ENCODE peak calls at places on chromosomes 12 and 14, in seven cellular contexts. W, B, S, G, F, Y and C are unnamed samples.

GRCh38 chr12:21962236-21962635 is 21.0 kb upstream of the ABCC9 start:
- DNase-seq in G (no peak), Y (peak), F (peak), S (no peak), B (no peak), W (no peak), C (no peak)

GRCh38 chr12:63420206-63420644 is 248.1 kb downstream of the DPY19L2 start:
- DNase-seq in S (peak), B (peak), W (peak), G (peak), F (no peak), Y (peak), C (peak)

GRCh38 chr14:79016828-79017505 is 846.8 kb downstream of the NRXN3 start:
- DNase-seq in S (no peak), Y (peak), W (peak), F (no peak), B (no peak), G (no peak), C (no peak)

GRCh38 chr12:28998662-28999120 is 150.4 kb upstream of the FAR2 start:
- DNase-seq in Y (peak), B (peak), G (peak), F (no peak), W (peak), S (peak), C (peak)

GRCh38 chr12:116331876-116332275 is 54.4 kb upstream of the MED13L start:
- DNase-seq in G (no peak), W (no peak), B (no peak), S (no peak), Y (no peak), F (no peak), C (no peak)

GRCh38 chr14:51735851-51736250 is 84.1 kb downstream of the FRMD6 start:
- DNase-seq in W (no peak), F (no peak), G (no peak), S (no peak), Y (no peak), B (no peak), C (no peak)

GRCh38 chr14:55382483-55382882 is 29.1 kb downstream of the ATG14 start:
- DNase-seq in Y (no peak), W (no peak), F (no peak), B (no peak), G (no peak), S (no peak), C (no peak)

GRCh38 chr14:99196310-99196650 is 75.7 kb downstream of the BCL11B start:
- DNase-seq in S (no peak), F (no peak), B (no peak), W (no peak), Y (no peak), G (no peak), C (no peak)

GRCh38 chr12:52628841-52629240 is 10.5 kb upstream of the KRT73 start:
- DNase-seq in F (no peak), S (no peak), Y (no peak), B (no peak), G (no peak), W (no peak), C (no peak)

GRCh38 chr14:45649051-45649450 is 396.0 kb upstream of the MIS18BP1 start:
- DNase-seq in S (no peak), F (no peak), G (no peak), Y (no peak), W (no peak), B (no peak), C (no peak)

GRCh38 chr12:75820848-75821578 is 210.6 kb downstream of the PHLDA1 start:
- DNase-seq in Y (peak), B (no peak), S (no peak), W (peak), G (no peak), F (no peak), C (no peak)

GRCh38 chr12:86660488-86661171 is 404.4 kb upstream of the MGAT4C start:
- DNase-seq in G (no peak), W (peak), F (no peak), Y (peak), S (no peak), B (no peak), C (no peak)

GRCh38 chr12:32069071-32069470 is 37.6 kb upstream of the BICD1 start:
- DNase-seq in F (no peak), G (no peak), W (no peak), B (no peak), Y (peak), S (no peak), C (no peak)

GRCh38 chr12:1424674-1425395 is 169.5 kb downstream of the FBXL14 start:
- DNase-seq in B (no peak), S (no peak), F (no peak), Y (no peak), G (no peak), W (no peak), C (no peak)

GRCh38 chr14:64253672-64254071 is 40.5 kb downstream of the ESR2 start:
- DNase-seq in G (no peak), Y (peak), F (no peak), W (peak), B (no peak), S (no peak), C (no peak)

GRCh38 chr12:75630091-75630490 is 118.7 kb upstream of the KRR1 start:
- DNase-seq in Y (no peak), F (no peak), B (no peak), S (no peak), W (no peak), G (no peak), C (no peak)

GRCh38 chr14:105989746-105990302 is 463.4 kb downstream of the TMEM121 start:
- DNase-seq in S (no peak), G (no peak), Y (no peak), B (peak), F (no peak), W (no peak), C (no peak)

GRCh38 chr14:54108481-54109471 is 152.2 kb upstream of the BMP4 start:
- DNase-seq in G (no peak), S (no peak), W (peak), Y (peak), B (no peak), F (no peak), C (no peak)

GRCh38 chr12:120118710-120119097 is 2.2 kb upstream of the RAB35 start:
- DNase-seq in Y (peak), G (no peak), W (peak), F (no peak), B (no peak), S (no peak), C (no peak)

GRCh38 chr12:52522346-52523011 is 2.3 kb upstream of the KRT5 start:
- DNase-seq in Y (no peak), G (no peak), B (no peak), F (peak), S (no peak), W (peak), C (no peak)

GRCh38 chr14:104040539-104040938 is 45.0 kb upstream of the ASPG start:
- DNase-seq in G (no peak), S (no peak), B (no peak), Y (no peak), W (no peak), F (no peak), C (no peak)

GRCh38 chr14:56754966-56755365 is 55.3 kb downstream of the OTX2 start:
- DNase-seq in S (no peak), G (no peak), W (no peak), B (no peak), F (no peak), Y (no peak), C (no peak)

GRCh38 chr12:18810537-18811253 is 72.8 kb downstream of the CAPZA3 start:
- DNase-seq in W (peak), G (no peak), F (no peak), B (no peak), Y (no peak), S (no peak), C (no peak)

GRCh38 chr12:54036620-54037359 is 3.9 kb downstream of the HOXC5 start:
- DNase-seq in B (no peak), F (no peak), W (no peak), G (peak), Y (peak), S (no peak), C (no peak)

GRCh38 chr12:91985002-91985767 is 160.5 kb downstream of the BTG1 start:
- DNase-seq in S (no peak), F (no peak), Y (peak), G (no peak), B (peak), W (no peak), C (no peak)
- TF ChIP-seq CTCF in S (no peak), F (no peak), Y (no peak), G (no peak), B (no peak), W (no peak), C (no peak)

DNA sequence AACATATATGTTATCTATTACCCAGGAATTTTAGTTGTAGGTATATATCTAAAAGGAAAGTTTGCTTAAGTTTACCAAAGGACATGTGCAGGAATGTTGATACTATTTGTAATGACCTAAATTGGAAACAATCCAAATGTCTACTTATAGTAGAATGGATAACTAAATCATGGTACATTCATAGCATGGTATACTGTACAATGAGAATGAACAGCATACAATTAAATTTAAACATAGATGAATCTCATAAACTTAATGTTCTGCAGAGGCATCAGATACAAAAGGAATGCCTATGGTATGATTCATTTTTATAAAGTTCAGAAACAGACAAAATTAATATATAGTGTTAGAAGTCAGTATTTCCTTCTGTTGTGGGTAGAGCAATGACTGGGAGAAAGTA is 135.4 kb downstream of the GPHN start:
- DNase-seq in G (no peak), W (peak), F (no peak), S (no peak), Y (no peak), B (no peak), C (no peak)
- TF ChIP-seq CTCF in G (no peak), W (no peak), F (no peak), S (no peak), Y (no peak), B (no peak), C (no peak)

DNA sequence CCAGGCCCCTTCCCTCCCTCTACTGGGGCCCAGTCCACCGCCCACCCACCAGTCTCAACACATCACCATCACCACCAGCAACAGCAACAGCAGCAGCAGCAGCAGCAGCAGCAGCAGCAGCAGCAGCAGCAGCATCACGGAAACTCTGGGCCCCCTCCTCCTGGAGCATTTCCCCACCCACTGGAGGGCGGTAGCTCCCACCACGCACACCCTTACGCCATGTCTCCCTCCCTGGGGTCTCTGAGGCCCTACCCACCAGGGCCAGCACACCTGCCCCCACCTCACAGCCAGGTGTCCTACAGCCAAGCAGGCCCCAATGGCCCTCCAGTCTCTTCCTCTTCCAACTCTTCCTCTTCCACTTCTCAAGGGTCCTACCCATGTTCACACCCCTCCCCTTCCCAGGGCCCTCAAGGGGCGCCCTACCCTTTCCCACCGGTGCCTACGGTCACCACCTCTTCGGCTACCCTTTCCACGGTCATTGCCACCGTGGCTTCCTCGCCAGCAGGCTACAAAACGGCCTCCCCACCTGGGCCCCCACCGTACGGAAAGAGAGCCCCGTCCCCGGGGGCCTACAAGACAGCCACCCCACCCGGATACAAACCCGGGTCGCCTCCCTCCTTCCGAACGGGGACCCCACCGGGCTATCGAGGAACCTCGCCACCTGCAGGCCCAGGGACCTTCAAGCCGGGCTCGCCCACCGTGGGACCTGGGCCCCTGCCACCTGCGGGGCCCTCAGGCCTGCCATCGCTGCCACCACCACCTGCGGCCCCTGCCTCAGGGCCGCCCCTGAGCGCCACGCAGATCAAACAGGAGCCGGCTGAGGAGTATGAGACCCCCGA is 6.8 kb upstream of the RNU7-1 start:
- DNase-seq in Y (no peak), S (peak), F (peak), B (peak), G (peak), W (no peak), C (peak)
- TF ChIP-seq CTCF in Y (no peak), S (no peak), F (no peak), B (no peak), G (peak), W (no peak), C (no peak)

DNA sequence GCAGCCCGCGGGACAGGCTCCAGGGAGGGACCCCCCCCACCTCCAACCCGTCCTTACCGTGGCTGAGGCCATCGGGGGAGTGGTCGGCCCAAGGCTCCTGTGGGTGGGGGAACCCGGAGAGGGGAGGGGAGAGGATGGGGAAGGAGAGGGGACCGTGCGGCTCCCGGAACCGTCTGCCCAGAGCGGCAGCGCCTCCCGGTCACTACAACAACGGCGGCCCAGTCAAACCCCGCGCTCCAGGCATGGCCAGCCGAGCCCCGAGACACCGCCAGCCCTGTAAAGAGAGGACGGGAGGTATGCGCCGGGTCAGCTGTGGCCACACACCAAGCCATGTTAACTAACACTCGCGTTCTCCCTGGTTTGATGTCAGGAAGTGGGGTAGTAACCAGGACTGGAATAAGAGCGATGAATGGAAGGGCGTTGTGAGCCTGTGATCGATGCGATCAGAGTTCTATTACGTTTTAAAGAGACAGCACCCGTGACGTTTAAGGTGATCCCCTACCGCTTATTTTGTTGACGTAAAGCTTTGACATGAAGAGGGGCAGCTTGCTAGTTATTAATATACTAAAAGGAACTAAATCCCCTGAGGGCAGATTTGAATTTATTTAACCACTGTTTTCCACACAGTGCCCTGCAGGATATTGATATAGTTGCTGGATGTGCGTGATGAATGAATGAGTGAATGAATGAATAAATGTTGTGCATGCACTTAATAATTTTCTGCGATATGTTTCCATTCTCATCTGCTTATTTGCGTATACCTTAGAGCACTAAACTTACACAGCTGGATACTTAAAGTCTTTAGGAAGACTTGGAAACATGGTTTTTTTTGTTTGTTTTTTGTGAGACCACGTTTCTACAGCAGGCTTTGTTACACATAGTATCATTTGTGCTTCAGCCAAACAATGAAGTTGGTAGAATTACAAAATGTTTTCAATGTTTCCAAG is at the start of gene POC1B:
- DNase-seq in G (peak), S (peak), F (peak), W (peak), B (peak), Y (peak), C (peak)
- TF ChIP-seq CTCF in G (no peak), S (no peak), F (no peak), W (no peak), B (no peak), Y (no peak), C (no peak)

GRCh38 chr12:111269688-111270087 is 99.2 kb downstream of the PHETA1 start:
- DNase-seq in Y (no peak), B (no peak), W (no peak), S (peak), G (no peak), F (no peak), C (no peak)

GRCh38 chr12:111270128-111270651 is 98.7 kb downstream of the PHETA1 start:
- DNase-seq in B (no peak), W (no peak), G (no peak), F (no peak), Y (no peak), S (no peak), C (no peak)

GRCh38 chr12:111267171-111267570 is 101.7 kb downstream of the PHETA1 start:
- DNase-seq in F (no peak), S (no peak), B (no peak), Y (no peak), W (no peak), G (no peak), C (no peak)

GRCh38 chr12:111270773-111271172 is 98.1 kb downstream of the PHETA1 start:
- DNase-seq in F (no peak), G (peak), S (no peak), W (peak), Y (no peak), B (no peak), C (no peak)

GRCh38 chr12:111268738-111269572 is 99.9 kb downstream of the PHETA1 start:
- DNase-seq in W (no peak), Y (peak), S (no peak), F (no peak), G (peak), B (peak), C (peak)
- TF ChIP-seq CTCF in W (peak), Y (peak), S (peak), F (no peak), G (peak), B (peak), C (peak)

GRCh38 chr14:93984070-93984469 is 7.7 kb upstream of the ASB2 start:
- DNase-seq in S (no peak), G (peak), F (no peak), W (no peak), Y (no peak), B (no peak), C (no peak)

GRCh38 chr14:93986972-93987371 is 10.1 kb upstream of the CCDC197 start:
- DNase-seq in B (no peak), G (no peak), S (no peak), F (no peak), W (no peak), Y (no peak), C (no peak)

GRCh38 chr14:93982684-93983007 is 6.3 kb upstream of the ASB2 start:
- DNase-seq in Y (no peak), S (no peak), B (no peak), G (no peak), W (no peak), F (no peak), C (no peak)

GRCh38 chr14:93987376-93987775 is 9.7 kb upstream of the CCDC197 start:
- DNase-seq in F (no peak), B (no peak), S (no peak), Y (no peak), W (no peak), G (peak), C (no peak)

DNA sequence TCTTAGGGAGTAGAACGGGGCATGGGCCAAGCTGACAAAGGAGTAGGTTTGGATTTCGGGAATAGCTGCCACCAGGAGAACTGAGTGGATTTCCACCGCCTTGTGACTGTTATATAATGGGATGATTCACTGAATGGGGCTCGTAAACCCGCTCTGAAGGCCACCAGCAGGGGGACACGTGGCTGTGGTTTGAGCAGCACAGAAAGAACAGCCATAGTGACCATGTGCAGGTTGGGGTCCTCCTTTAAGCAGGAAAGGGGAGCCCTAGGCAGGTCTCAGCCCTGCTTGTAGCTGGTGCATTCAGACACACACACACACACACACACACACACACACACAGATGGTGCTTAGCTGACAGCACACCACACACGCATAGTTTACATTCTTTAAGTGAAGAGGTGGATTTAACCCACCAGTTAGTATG is 8.6 kb upstream of the ASB2 start:
- DNase-seq in Y (peak), S (peak), B (no peak), F (no peak), G (peak), W (peak), C (no peak)
- TF ChIP-seq CTCF in Y (peak), S (peak), B (no peak), F (peak), G (peak), W (peak), C (peak)